ENCODE peak calls at places on chromosome 7, in nine cellular contexts. F is hepatocyte, H is A549, O is body of pancreas, M is lower lobe of right lung, K is psoas muscle, B is cardiac muscle cell, S is thoracic aorta, V is right atrium auricular region. P is an unnamed sample.
A peak's percentile ranks its signal among the peaks of the same experiment; 100 is the strongest.

GRCh38 chr7:139675127-139676110 is 102.4 kb downstream of the HIPK2 start:
- DNase-seq in F (no peak), H (no peak), O (peak; percentile 48), M (no peak), K (no peak), B (no peak), S (no peak), V (no peak), P (no peak)

GRCh38 chr7:130632111-130632510 is 36.4 kb downstream of the COPG2 start:
- DNase-seq in F (no peak), H (no peak), O (no peak), M (no peak), K (no peak), B (no peak), S (no peak), V (no peak), P (no peak)

GRCh38 chr7:2409745-2410414 is 6.5 kb downstream of the CHST12 start:
- DNase-seq in F (no peak), H (no peak), O (no peak), M (no peak), K (no peak), B (no peak), S (no peak), V (no peak), P (no peak)

GRCh38 chr7:74306737-74307469 is 17.7 kb downstream of the CLIP2 start:
- DNase-seq in F (no peak), H (no peak), O (peak; percentile 55), M (no peak), K (peak; percentile 69), B (no peak), S (no peak), V (no peak), P (no peak)

GRCh38 chr7:45689797-45690761 is 115.9 kb downstream of the ADCY1 start:
- DNase-seq in F (no peak), H (no peak), O (no peak), M (no peak), K (no peak), B (no peak), S (no peak), V (peak; percentile 30), P (no peak)

GRCh38 chr7:141456298-141456697 is 94.9 kb upstream of the AGK start:
- DNase-seq in F (no peak), H (no peak), O (no peak), M (no peak), K (no peak), B (no peak), S (no peak), V (no peak), P (no peak)

GRCh38 chr7:38594931-38595330 is 36.2 kb downstream of the AMPH start:
- DNase-seq in F (no peak), H (no peak), O (peak; percentile 5), M (no peak), K (no peak), B (no peak), S (no peak), V (no peak), P (no peak)

GRCh38 chr7:154931906-154932305 is 71.0 kb downstream of the PAXIP1 start:
- DNase-seq in F (no peak), H (no peak), O (no peak), M (no peak), K (no peak), B (no peak), S (no peak), V (no peak), P (no peak)

GRCh38 chr7:130490888-130491771 is 755 bp upstream of the MEST start:
- DNase-seq in F (peak; percentile 64), H (no peak), O (peak; percentile 49), M (peak; percentile 52), K (peak; percentile 40), B (peak; percentile 49), S (no peak), V (no peak), P (peak; percentile 38)

GRCh38 chr7:18873674-18874341 is 243.6 kb downstream of the TWIST1 start:
- DNase-seq in F (peak; percentile 26), H (no peak), O (no peak), M (no peak), K (no peak), B (peak; percentile 69), S (no peak), V (no peak), P (no peak)

GRCh38 chr7:20330797-20331230 is at the start of gene ITGB8:
- DNase-seq in F (no peak), H (peak; percentile 26), O (no peak), M (peak; percentile 56), K (peak; percentile 21), B (peak; percentile 35), S (no peak), V (no peak), P (no peak)

GRCh38 chr7:43337191-43337590 is 224.7 kb downstream of the HECW1 start:
- DNase-seq in F (no peak), H (no peak), O (no peak), M (no peak), K (no peak), B (no peak), S (no peak), V (no peak), P (no peak)

GRCh38 chr7:118153551-118154177 is 30.3 kb upstream of the LSM8 start:
- DNase-seq in F (peak; percentile 49), H (no peak), O (peak; percentile 39), M (no peak), K (no peak), B (peak; percentile 39), S (no peak), V (no peak), P (peak; percentile 34)

GRCh38 chr7:81079736-81080135 is 160.9 kb upstream of the SEMA3C start:
- DNase-seq in F (no peak), H (no peak), O (no peak), M (no peak), K (no peak), B (no peak), S (no peak), V (no peak), P (no peak)

GRCh38 chr7:25913574-25914224 is 238.3 kb upstream of the NFE2L3 start:
- DNase-seq in F (no peak), H (no peak), O (no peak), M (no peak), K (no peak), B (no peak), S (no peak), V (no peak), P (no peak)

GRCh38 chr7:1024331-1024761 is 20.0 kb upstream of the GPR146 start:
- DNase-seq in F (no peak), H (no peak), O (no peak), M (no peak), K (peak; percentile 8), B (no peak), S (no peak), V (no peak), P (no peak)
- H3K9me3 ChIP-seq in F (no peaks in the 10 kb centered on the region), H (no peaks in the 10 kb centered on the region), O (no peaks in the 10 kb centered on the region), M (no peaks in the 10 kb centered on the region), K (no peaks in the 10 kb centered on the region), B (no peaks in the 10 kb centered on the region), S (no peaks in the 10 kb centered on the region), V (no peaks in the 10 kb centered on the region), P (no peaks in the 10 kb centered on the region)

DNA sequence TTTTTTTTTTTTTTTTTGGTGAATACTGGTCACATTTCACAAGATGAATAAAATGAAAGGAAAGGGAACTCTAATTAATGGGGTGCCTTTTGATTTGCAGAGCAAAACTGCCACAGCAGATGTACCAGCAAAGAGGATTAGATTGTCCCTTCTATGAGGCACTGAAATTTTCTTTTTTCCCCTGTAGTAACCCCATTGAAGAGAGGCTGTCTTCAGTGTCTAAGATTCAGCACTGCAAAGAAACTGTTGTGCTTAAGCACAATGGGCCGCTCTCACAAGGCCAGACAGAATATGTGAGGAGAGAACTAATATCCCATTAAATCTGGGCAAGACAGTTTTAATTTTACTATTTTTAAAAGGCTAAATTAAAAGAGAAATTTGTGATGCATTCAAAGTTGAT is 74.9 kb upstream of the PTPRZ1 start:
- DNase-seq in F (no peak), H (no peak), O (no peak), M (no peak), K (no peak), B (no peak), S (no peak), V (no peak), P (no peak)
- H3K4me1 ChIP-seq in F (no peaks in the 10 kb centered on the region), H (no peaks in the 10 kb centered on the region), O (no peaks in the 10 kb centered on the region), M (no peaks in the 10 kb centered on the region), K (no peaks in the 10 kb centered on the region), B (no peaks in the 10 kb centered on the region), S (no peaks in the 10 kb centered on the region), V (no peaks in the 10 kb centered on the region), P (no peaks in the 10 kb centered on the region)

DNA sequence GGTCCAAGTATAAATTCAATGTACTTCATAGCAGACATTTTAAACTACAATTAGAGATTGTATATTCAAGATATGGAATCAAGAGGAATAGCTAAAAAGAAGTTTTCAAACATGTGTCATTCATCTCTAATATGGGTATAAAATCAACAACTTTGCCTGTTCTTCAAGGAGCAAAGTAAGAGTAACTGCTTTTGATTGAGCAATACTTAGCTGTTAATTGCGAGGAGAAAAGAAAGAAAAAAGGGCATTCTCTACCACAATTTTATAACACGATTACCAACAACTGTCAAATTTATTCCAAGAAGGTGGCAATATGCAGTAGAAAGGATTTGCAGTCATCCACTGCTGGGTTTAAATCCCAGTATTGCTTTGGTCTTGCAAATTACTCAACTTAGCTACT is 146.3 kb upstream of the PTN start:
- DNase-seq in F (no peak), H (no peak), O (no peak), M (no peak), K (no peak), B (no peak), S (no peak), V (no peak), P (no peak)
- H3K27ac ChIP-seq in F (no peak overlapping the region), H (no peak overlapping the region), O (no peak overlapping the region), M (no peak overlapping the region), K (no peak overlapping the region), B (no peak overlapping the region), S (no peak overlapping the region), V (no peak overlapping the region), P (no peak overlapping the region)

GRCh38 chr7:158584392-158584791 is 3.2 kb downstream of the PTPRN2 start:
- DNase-seq in F (no peak), H (no peak), O (no peak), M (no peak), K (no peak), B (no peak), S (no peak), V (no peak), P (no peak)
- H3K9me3 ChIP-seq in F (no peaks in the 10 kb centered on the region), H (peaks cover 27% of the 10 kb centered on the region), O (no peaks in the 10 kb centered on the region), M (peaks cover 8% of the 10 kb centered on the region), K (peaks cover 7% of the 10 kb centered on the region), B (no peaks in the 10 kb centered on the region), S (peaks cover 11% of the 10 kb centered on the region), V (peaks cover 12% of the 10 kb centered on the region), P (peaks cover 17% of the 10 kb centered on the region)